ENCODE peak calls at places on chromosome 1, in six cellular contexts. T, J, Q, R, G and D are unnamed samples.

GRCh38 chr1:222974496-222974895 is 159.7 kb downstream of the DISP1 start:
- DNase-seq in J (no peak), R (no peak), T (peak), Q (no peak), G (no peak), D (no peak)

GRCh38 chr1:18161690-18162089 is 54.1 kb downstream of the IGSF21 start:
- DNase-seq in T (no peak), G (no peak), J (no peak), R (no peak), Q (no peak), D (no peak)

GRCh38 chr1:1906185-1907097 is 8.6 kb upstream of the CALML6 start:
- DNase-seq in Q (peak), R (peak), J (peak), T (peak), G (peak), D (peak)

GRCh38 chr1:60078182-60078581 is 4.6 kb upstream of the C1orf87 start:
- DNase-seq in T (peak), R (no peak), Q (no peak), J (no peak), G (no peak), D (no peak)

GRCh38 chr1:44673675-44674112 is 587 bp downstream of the TMEM53 start:
- DNase-seq in R (no peak), Q (no peak), G (no peak), T (peak), J (no peak), D (no peak)

GRCh38 chr1:166489670-166490436 is 323.1 kb upstream of the FAM78B start:
- DNase-seq in G (no peak), R (peak), J (peak), Q (no peak), T (peak), D (no peak)

GRCh38 chr1:21524686-21525339 is 15.6 kb downstream of the ALPL start:
- DNase-seq in R (no peak), J (no peak), G (no peak), Q (peak), T (no peak), D (no peak)

GRCh38 chr1:208090776-208091291 is 153.3 kb downstream of the PLXNA2 start:
- DNase-seq in J (no peak), Q (no peak), R (no peak), G (no peak), T (no peak), D (no peak)

GRCh38 chr1:150621497-150622113 is 7.8 kb downstream of the ENSA start:
- DNase-seq in T (peak), J (peak), Q (no peak), G (no peak), R (peak), D (peak)

GRCh38 chr1:109535971-109536491 is 3.6 kb upstream of the GPR61 start:
- DNase-seq in R (peak), J (peak), Q (peak), T (no peak), G (no peak), D (no peak)

GRCh38 chr1:17837631-17838030 is 82.5 kb downstream of the ACTL8 start:
- DNase-seq in Q (no peak), G (no peak), T (peak), J (no peak), R (no peak), D (no peak)

GRCh38 chr1:89603651-89604413 is 29.1 kb upstream of the LRRC8C start:
- DNase-seq in G (no peak), R (no peak), Q (no peak), J (no peak), T (peak), D (no peak)

GRCh38 chr1:83854456-83854855 is 144.5 kb downstream of the TTLL7 start:
- DNase-seq in R (no peak), J (no peak), Q (no peak), T (no peak), G (no peak), D (no peak)

GRCh38 chr1:10271869-10272268 is 61.5 kb downstream of the KIF1B start:
- DNase-seq in R (no peak), Q (no peak), G (no peak), J (no peak), T (no peak), D (no peak)

GRCh38 chr1:47682198-47682597 is 244.4 kb downstream of the FOXD2 start:
- DNase-seq in G (peak), Q (no peak), T (no peak), J (no peak), R (no peak), D (no peak)

GRCh38 chr1:116553386-116554115 is 17.3 kb downstream of the CD58 start:
- DNase-seq in J (no peak), G (no peak), Q (no peak), R (no peak), T (no peak), D (no peak)

GRCh38 chr1:196367838-196368237 is 240.4 kb downstream of the KCNT2 start:
- DNase-seq in R (no peak), G (no peak), J (no peak), T (no peak), Q (no peak), D (no peak)

GRCh38 chr1:233624289-233624688 is 10.4 kb downstream of the KCNK1 start:
- DNase-seq in R (no peak), J (no peak), T (no peak), G (no peak), Q (no peak), D (no peak)

GRCh38 chr1:151635479-151636072 is 23.7 kb downstream of the SNX27 start:
- DNase-seq in G (no peak), J (no peak), R (no peak), T (no peak), Q (no peak), D (no peak)
- TF ChIP-seq CTCF in G (no peak), J (no peak), R (no peak), T (no peak), Q (no peak), D (no peak)

DNA sequence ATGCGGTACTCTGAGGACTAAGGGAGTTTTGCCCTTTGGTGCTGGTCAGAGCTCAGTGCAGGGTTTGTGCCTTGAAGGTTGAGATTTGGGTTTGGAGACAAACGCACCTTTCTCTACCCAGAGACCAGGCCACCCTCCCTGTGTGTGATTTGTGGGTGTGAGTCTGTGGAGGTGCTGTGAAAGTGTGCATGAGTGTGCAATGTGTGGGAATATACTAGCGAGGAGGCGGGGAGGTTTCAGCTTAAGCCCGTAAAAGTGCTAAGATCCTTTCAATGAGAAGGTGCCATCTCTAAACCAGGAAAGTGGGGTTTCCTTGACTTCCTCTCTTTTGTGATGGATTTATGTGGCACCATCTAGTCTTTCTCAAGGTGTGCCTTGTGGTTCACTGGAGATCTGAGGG is 225.7 kb downstream of the HHAT start:
- DNase-seq in R (no peak), J (no peak), Q (no peak), T (no peak), G (no peak), D (no peak)
- H3K4me3 ChIP-seq in R (no peak), J (no peak), Q (no peak), T (no peak), G (no peak), D (no peak)

DNA sequence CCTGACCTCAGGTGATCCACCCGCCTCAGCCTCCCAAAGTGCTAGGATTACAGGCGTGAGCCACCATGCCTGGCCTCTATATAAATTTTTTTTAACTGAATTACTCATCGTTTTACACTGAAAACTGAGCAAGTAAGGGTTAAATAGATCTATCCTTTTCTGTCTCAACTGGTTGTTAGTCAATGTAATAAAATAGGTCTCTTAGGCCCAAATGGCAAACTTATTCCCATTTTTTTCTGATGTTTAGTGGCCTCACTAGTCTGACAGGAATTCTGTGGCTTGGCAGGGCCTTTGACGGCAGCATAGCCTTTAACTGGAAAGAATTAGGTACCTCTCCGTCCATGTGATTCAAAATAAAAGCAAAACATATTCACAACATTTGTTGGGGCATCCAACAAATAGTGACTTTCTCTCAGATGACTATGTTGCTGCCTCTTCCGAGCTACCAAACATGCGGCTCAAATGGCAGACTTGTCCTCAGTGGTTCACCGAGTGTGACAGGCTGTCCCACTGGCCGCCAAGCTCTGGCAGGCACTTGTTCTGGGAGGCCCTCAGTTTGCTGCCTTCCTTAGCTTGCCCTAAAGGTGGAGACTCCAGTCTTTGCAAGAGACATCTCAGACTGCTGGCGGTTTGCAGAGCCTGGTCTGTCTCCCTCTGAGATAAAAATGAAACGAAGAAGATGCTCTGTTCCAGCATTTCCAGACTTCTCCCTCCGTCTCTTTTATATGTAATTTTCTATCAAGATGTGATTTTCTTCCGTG is 17.4 kb downstream of the ATP1A4 start:
- DNase-seq in R (no peak), J (peak), Q (no peak), G (no peak), T (peak), D (no peak)
- TF ChIP-seq CTCF in R (no peak), J (peak), Q (no peak), G (no peak), T (no peak), D (no peak)

GRCh38 chr1:235670157-235670776 is 20.7 kb upstream of the GNG4 start:
- DNase-seq in Q (no peak), J (no peak), G (no peak), T (no peak), R (no peak), D (no peak)
- H3K4me3 ChIP-seq in Q (no peak), J (no peak), G (no peak), T (no peak), R (no peak), D (no peak)

GRCh38 chr1:209884665-209885117 is 53.3 kb upstream of the SYT14 start:
- DNase-seq in Q (peak), G (no peak), J (peak), T (peak), R (no peak), D (no peak)

GRCh38 chr1:209884249-209884648 is 53.8 kb upstream of the SYT14 start:
- DNase-seq in Q (no peak), T (peak), J (no peak), G (no peak), R (no peak), D (no peak)

GRCh38 chr1:209882286-209882685 is 54.5 kb downstream of the UTP25 start:
- DNase-seq in G (no peak), T (no peak), J (no peak), R (no peak), Q (no peak), D (no peak)

GRCh38 chr1:209882942-209883340 is 55.1 kb upstream of the SYT14 start:
- DNase-seq in G (no peak), Q (no peak), R (no peak), J (no peak), T (no peak), D (no peak)

DNA sequence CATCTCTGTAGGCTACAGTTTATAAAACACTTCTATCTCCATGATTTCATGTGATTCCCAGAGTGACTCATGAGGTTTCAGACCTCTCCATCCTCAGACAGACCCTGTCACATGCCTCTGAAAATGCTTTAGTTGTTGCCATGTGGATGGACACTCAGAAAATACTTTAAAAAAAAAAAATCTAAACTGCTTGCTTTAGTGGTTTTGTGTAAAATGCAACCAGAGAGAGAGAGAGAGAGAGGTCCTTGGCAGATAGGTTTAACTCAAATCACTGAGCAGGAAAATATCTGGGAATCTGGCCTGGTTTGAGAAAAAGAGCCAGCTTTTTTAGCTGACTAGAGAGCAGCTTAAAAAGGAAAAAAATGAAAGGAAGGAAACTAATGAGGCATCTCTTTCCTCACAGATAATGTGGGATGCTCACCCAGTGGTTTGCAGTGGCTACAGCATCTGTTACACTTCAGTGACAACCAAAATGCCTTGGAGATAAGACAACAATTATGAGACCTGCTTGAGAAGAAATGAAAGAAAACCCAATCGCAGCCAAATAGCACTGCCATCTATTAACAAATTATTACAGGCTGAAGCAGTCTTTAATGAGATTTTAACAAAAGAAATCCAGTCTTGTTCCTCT is 54.6 kb upstream of the SYT14 start:
- DNase-seq in Q (no peak), R (no peak), J (no peak), G (no peak), T (peak), D (no peak)
- TF ChIP-seq CTCF in Q (no peak), R (no peak), J (no peak), G (no peak), T (peak), D (no peak)

GRCh38 chr1:24555591-24556413 is at the start of gene NCMAP:
- DNase-seq in R (no peak), J (no peak), G (peak), Q (no peak), T (no peak), D (peak)
- H3K4me3 ChIP-seq in R (peak), J (no peak), G (peak), Q (no peak), T (no peak), D (peak)